ENCODE peak calls at places on chromosomes 4 and X, in ten cellular contexts. F is WTC11; B is choroid plexus epithelial cell; E is CD8-positive, alpha-beta T cell; L is tibial artery; P is MCF 10A; R is PC-9; T is AG04449; Y is suprapubic skin; K is endodermal cell. C is an unnamed sample.
A peak's percentile ranks its signal among the peaks of the same experiment; 100 is the strongest.

GRCh38 chr4:80393246-80393969 is 57.9 kb downstream of the CFAP299 start:
- DNase-seq in F (no peak), B (peak; percentile 45), E (no peak), L (no peak), P (peak; percentile 62), R (no peak), T (peak; percentile 45), Y (no peak), K (no peak), C (no peak)

GRCh38 chr4:163613375-163613774 is 118.9 kb downstream of the TMA16 start:
- DNase-seq in F (no peak), B (no peak), E (no peak), L (no peak), P (no peak), R (no peak), T (no peak), Y (no peak), K (no peak), C (no peak)

GRCh38 chr4:15317246-15317645 is 110.6 kb upstream of the C1QTNF7 start:
- DNase-seq in F (no peak), B (no peak), E (no peak), L (no peak), P (no peak), R (no peak), T (no peak), Y (no peak), K (no peak), C (no peak)

GRCh38 chr4:123826896-123827295 is 430.3 kb downstream of the SPRY1 start:
- DNase-seq in F (no peak), B (peak; percentile 84), E (no peak), L (no peak), P (peak; percentile 44), R (peak; percentile 27), T (no peak), Y (no peak), K (no peak), C (no peak)

GRCh38 chrX:53186363-53186762 is 38.6 kb downstream of the KDM5C start:
- DNase-seq in F (no peak), B (peak; percentile 23), E (no peak), L (no peak), P (peak; percentile 69), R (peak; percentile 33), T (peak; percentile 3), Y (no peak), K (no peak), C (no peak)

GRCh38 chr4:7360802-7361201 is 73.9 kb downstream of the PSAPL1 start:
- DNase-seq in F (no peak), B (no peak), E (no peak), L (no peak), P (no peak), R (no peak), T (no peak), Y (no peak), K (no peak), C (no peak)

GRCh38 chrX:1403228-1403627 is 11.3 kb upstream of the SLC25A6 start:
- DNase-seq in F (no peak), B (no peak), E (no peak), L (peak; percentile 25), P (no peak), R (no peak), T (no peak), Y (peak; percentile 58), K (no peak), C (no peak)

GRCh38 chr4:80142396-80143304 is 54.7 kb upstream of the PRDM8 start:
- DNase-seq in F (no peak), B (peak; percentile 47), E (no peak), L (no peak), P (peak; percentile 39), R (no peak), T (no peak), Y (no peak), K (no peak), C (no peak)

GRCh38 chrX:40573763-40574162 is 7.0 kb upstream of the ATP6AP2 start:
- DNase-seq in F (peak; percentile 20), B (peak; percentile 44), E (no peak), L (no peak), P (peak; percentile 39), R (peak; percentile 10), T (no peak), Y (no peak), K (peak; percentile 81), C (no peak)

GRCh38 chr4:54016504-54016903 is 47.9 kb downstream of the CHIC2 start:
- DNase-seq in F (no peak), B (no peak), E (no peak), L (no peak), P (no peak), R (no peak), T (no peak), Y (no peak), K (no peak), C (no peak)

GRCh38 chrX:155747520-155747919 is 133.6 kb upstream of the VAMP7 start:
- DNase-seq in F (no peak), B (peak; percentile 18), E (no peak), L (no peak), P (peak; percentile 72), R (peak; percentile 77), T (no peak), Y (no peak), K (no peak), C (no peak)

GRCh38 chr4:148200960-148201359 is 241.3 kb downstream of the NR3C2 start:
- DNase-seq in F (no peak), B (no peak), E (no peak), L (no peak), P (no peak), R (no peak), T (no peak), Y (no peak), K (no peak), C (no peak)

GRCh38 chr4:112145820-112146813 is 863 bp downstream of the FAM241A start:
- DNase-seq in F (peak; percentile 53), B (peak; percentile 57), E (peak; percentile 70), L (peak; percentile 72), P (peak; percentile 64), R (peak; percentile 28), T (no peak), Y (peak; percentile 72), K (peak; percentile 82), C (peak; percentile 70)

GRCh38 chr4:94334962-94335361 is 7.7 kb downstream of the HPGDS start:
- DNase-seq in F (no peak), B (no peak), E (no peak), L (no peak), P (no peak), R (no peak), T (no peak), Y (no peak), K (no peak), C (no peak)

GRCh38 chr4:13160906-13161305 is 323.2 kb downstream of the RAB28 start:
- DNase-seq in F (no peak), B (peak; percentile 20), E (no peak), L (no peak), P (peak; percentile 82), R (no peak), T (no peak), Y (no peak), K (no peak), C (no peak)

GRCh38 chr4:82201805-82202636 is 171.8 kb downstream of the HNRNPD start:
- DNase-seq in F (peak; percentile 72), B (peak; percentile 72), E (no peak), L (no peak), P (peak; percentile 69), R (peak; percentile 6), T (no peak), Y (no peak), K (peak; percentile 87), C (no peak)
- TF ChIP-seq CTCF in F (peak; percentile 78), B (peak; percentile 71), E (peak; percentile 75), L (peak; percentile 23), P (peak; percentile 74), R (peak; percentile 72), T (peak; percentile 36), Y (peak; percentile 25), K (peak; percentile 94), C (peak; percentile 84)

GRCh38 chr4:68433582-68433981 is 13.7 kb upstream of the TMPRSS11E start:
- DNase-seq in F (no peak), B (no peak), E (no peak), L (no peak), P (no peak), R (no peak), T (no peak), Y (no peak), K (no peak), C (no peak)
- TF ChIP-seq CTCF in F (no peak), B (no peak), E (no peak), L (no peak), P (no peak), R (no peak), T (no peak), Y (no peak), K (no peak), C (no peak)

DNA sequence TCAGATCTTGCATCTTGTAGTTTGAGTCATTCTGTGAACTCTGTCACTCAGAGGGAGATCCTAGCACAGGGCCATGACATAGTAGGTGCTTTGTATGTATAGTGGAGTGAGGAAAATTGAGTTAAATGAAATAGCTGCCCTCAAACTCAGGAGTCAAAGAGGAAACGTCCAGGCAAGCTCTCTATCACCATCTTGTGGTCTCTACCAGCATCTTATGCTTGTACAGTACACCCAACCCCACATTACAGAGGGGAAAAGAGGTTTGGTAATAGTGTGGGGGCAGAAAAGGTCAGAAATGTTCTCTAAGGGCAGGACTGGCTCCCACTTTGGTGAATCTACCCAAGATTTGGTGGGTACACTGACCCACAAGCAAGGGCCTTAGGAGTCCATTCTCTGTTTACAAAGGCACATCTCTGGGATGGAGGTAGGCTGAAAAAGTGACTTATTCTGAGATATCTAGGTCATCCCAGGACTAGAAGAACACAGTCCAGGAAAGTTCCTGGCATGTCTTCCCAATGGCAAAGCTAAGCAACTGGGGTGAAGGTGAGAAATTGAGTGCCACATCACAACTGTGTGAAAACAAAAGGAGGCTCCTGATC is 131.8 kb downstream of the OR13H1 start:
- DNase-seq in F (no peak), B (peak; percentile 16), E (no peak), L (no peak), P (peak; percentile 50), R (no peak), T (no peak), Y (no peak), K (peak; percentile 49), C (no peak)
- TF ChIP-seq CTCF in F (peak; percentile 29), B (peak; percentile 50), E (no peak), L (no peak), P (peak; percentile 52), R (peak; percentile 74), T (no peak), Y (no peak), K (peak; percentile 91), C (peak; percentile 78)

DNA sequence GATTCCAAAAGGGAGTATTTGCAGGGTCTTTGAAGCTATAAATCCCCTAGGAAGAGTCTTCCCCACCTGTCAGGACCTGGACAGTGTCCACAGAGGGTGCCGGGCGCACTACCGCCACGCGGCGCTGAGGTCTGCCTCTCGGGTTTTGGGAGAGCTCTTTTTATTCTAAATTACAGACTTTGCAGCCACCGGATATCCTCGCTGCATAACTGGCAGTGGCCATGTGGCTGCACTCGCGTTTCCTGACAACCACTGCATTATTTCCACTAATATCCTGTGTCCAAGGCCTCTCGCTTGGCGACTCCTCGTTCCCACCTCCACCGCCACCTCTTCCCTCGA is 608 bp upstream of the TMEM131L start:
- DNase-seq in F (peak; percentile 41), B (peak; percentile 70), E (no peak), L (peak; percentile 84), P (peak; percentile 51), R (peak; percentile 34), T (no peak), Y (peak; percentile 71), K (no peak), C (no peak)
- TF ChIP-seq CTCF in F (no peak), B (peak; percentile 39), E (no peak), L (peak; percentile 48), P (peak; percentile 10), R (peak; percentile 19), T (peak; percentile 10), Y (no peak), K (no peak), C (peak; percentile 45)

GRCh38 chr4:183721207-183722081 is 62.4 kb downstream of the TRAPPC11 start:
- DNase-seq in F (peak; percentile 41), B (peak; percentile 55), E (peak; percentile 72), L (no peak), P (no peak), R (peak; percentile 14), T (no peak), Y (no peak), K (peak; percentile 87), C (no peak)
- TF ChIP-seq CTCF in F (no peak), B (peak; percentile 71), E (peak; percentile 32), L (no peak), P (no peak), R (no peak), T (peak; percentile 61), Y (no peak), K (peak; percentile 78), C (peak; percentile 51)

C was measured in type B pancreatic cell.